ENCODE peak calls at places on chromosomes 7 and 10, in seven cellular contexts. V is adrenal gland; T is glutamatergic neuron; Y is upper lobe of left lung; H is CD8-positive, alpha-beta T cell; Z is CD4-positive, alpha-beta T cell; K is cardiac fibroblast. P is an unnamed sample.
A peak's percentile ranks its signal among the peaks of the same experiment; 100 is the strongest.

GRCh38 chr7:127393370-127394058 is 1.0 kb upstream of the ZNF800 start:
- DNase-seq in V (peak; percentile 12), T (no peak), Y (peak; percentile 5), H (no peak), Z (no peak), K (peak; percentile 20), P (no peak)

GRCh38 chr10:126904807-126905686 is at the start of gene DOCK1:
- DNase-seq in V (peak; percentile 62), T (peak; percentile 65), Y (peak; percentile 93), H (no peak), Z (no peak), K (peak; percentile 77), P (peak; percentile 78)

GRCh38 chr10:32332299-32332750 is 14.6 kb downstream of the EPC1 start:
- DNase-seq in V (peak; percentile 55), T (no peak), Y (no peak), H (peak; percentile 48), Z (peak; percentile 50), K (peak; percentile 19), P (no peak)

GRCh38 chr7:119175916-119176627 is 951.6 kb downstream of the ANKRD7 start:
- DNase-seq in V (peak; percentile 56), T (peak; percentile 31), Y (no peak), H (no peak), Z (no peak), K (peak; percentile 66), P (peak; percentile 81)

GRCh38 chr10:123139521-123140163 is 3.9 kb downstream of the HMX3 start:
- DNase-seq in V (no peak), T (no peak), Y (no peak), H (no peak), Z (no peak), K (peak; percentile 70), P (peak; percentile 45)

GRCh38 chr10:34861293-34862004 is 46.4 kb upstream of the PARD3 start:
- DNase-seq in V (no peak), T (peak; percentile 69), Y (no peak), H (no peak), Z (no peak), K (peak; percentile 13), P (no peak)

GRCh38 chr7:158782638-158783490 is 46.4 kb downstream of the ESYT2 start:
- DNase-seq in V (peak; percentile 53), T (no peak), Y (no peak), H (no peak), Z (no peak), K (peak; percentile 60), P (peak; percentile 43)

GRCh38 chr10:127193125-127193524 is 3.3 kb downstream of the INSYN2A start:
- DNase-seq in V (no peak), T (no peak), Y (no peak), H (no peak), Z (no peak), K (no peak), P (no peak)

GRCh38 chr10:2900530-2900929 is 166.8 kb upstream of the PFKP start:
- DNase-seq in V (no peak), T (no peak), Y (no peak), H (no peak), Z (no peak), K (no peak), P (no peak)

GRCh38 chr7:105289704-105290103 is 99.0 kb downstream of the SRPK2 start:
- DNase-seq in V (no peak), T (no peak), Y (no peak), H (no peak), Z (no peak), K (no peak), P (no peak)

GRCh38 chr10:130020651-130021372 is 56.7 kb upstream of the EBF3 start:
- DNase-seq in V (no peak), T (no peak), Y (no peak), H (no peak), Z (no peak), K (no peak), P (no peak)

GRCh38 chr10:37263304-37263703 is 137.9 kb downstream of the ANKRD30A start:
- DNase-seq in V (no peak), T (no peak), Y (no peak), H (no peak), Z (no peak), K (no peak), P (no peak)

GRCh38 chr10:46992794-46993552 is 81.7 kb downstream of the PTPN20 start:
- DNase-seq in V (peak; percentile 30), T (no peak), Y (no peak), H (no peak), Z (no peak), K (peak; percentile 71), P (no peak)

GRCh38 chr7:134462337-134462925 is 3.5 kb upstream of the AKR1B1 start:
- DNase-seq in V (no peak), T (no peak), Y (no peak), H (no peak), Z (no peak), K (peak; percentile 80), P (no peak)

GRCh38 chr10:1679821-1680650 is 57.3 kb downstream of the ADARB2 start:
- DNase-seq in V (no peak), T (no peak), Y (no peak), H (no peak), Z (no peak), K (no peak), P (no peak)

GRCh38 chr10:28928484-28928883 is 251.2 kb downstream of the BAMBI start:
- DNase-seq in V (no peak), T (no peak), Y (no peak), H (no peak), Z (no peak), K (no peak), P (no peak)

GRCh38 chr7:110841840-110842579 is 248.9 kb upstream of the LRRN3 start:
- DNase-seq in V (no peak), T (peak; percentile 33), Y (no peak), H (no peak), Z (no peak), K (no peak), P (no peak)

GRCh38 chr10:44704616-44705015 is 206.5 kb upstream of the TMEM72 start:
- DNase-seq in V (no peak), T (no peak), Y (no peak), H (no peak), Z (no peak), K (no peak), P (no peak)

GRCh38 chr7:149854611-149855367 is 16.6 kb downstream of the ZNF862 start:
- DNase-seq in V (peak; percentile 72), T (no peak), Y (no peak), H (no peak), Z (peak; percentile 50), K (peak; percentile 48), P (no peak)

GRCh38 chr10:67666416-67667043 is 29.5 kb downstream of the CTNNA3 start:
- DNase-seq in V (no peak), T (no peak), Y (no peak), H (no peak), Z (no peak), K (peak; percentile 48), P (no peak)

GRCh38 chr10:71970331-71970730 is 6.1 kb downstream of the CHST3 start:
- DNase-seq in V (no peak), T (peak; percentile 36), Y (no peak), H (no peak), Z (no peak), K (no peak), P (peak; percentile 53)
- TF ChIP-seq CTCF in V (no peak), T (no peak), Y (peak; percentile 27), H (no peak), Z (no peak), K (peak; percentile 14), P (no peak)

DNA sequence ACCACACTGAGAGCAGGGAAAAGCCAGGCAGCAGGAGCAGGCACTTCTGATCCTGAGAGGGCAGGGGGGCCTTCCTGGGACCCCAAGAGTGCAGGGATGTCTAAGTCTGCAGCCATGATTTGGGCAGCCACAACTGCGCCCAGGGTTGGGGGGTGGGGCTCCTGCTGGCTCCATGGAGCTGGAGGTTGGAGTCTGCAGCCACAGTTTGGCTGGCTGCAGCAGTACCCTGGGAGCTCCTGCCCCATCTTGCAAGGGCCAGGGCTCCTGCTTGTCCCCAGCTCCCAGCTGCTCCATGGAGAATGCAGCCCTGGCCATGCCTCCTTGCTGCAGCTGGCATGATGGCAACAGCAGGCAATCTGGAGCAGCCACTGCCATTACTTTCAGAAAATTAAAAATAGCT is 679.7 kb upstream of the LRRTM3 start:
- DNase-seq in V (no peak), T (no peak), Y (peak; percentile 22), H (no peak), Z (no peak), K (no peak), P (no peak)
- TF ChIP-seq CTCF in V (no peak), T (no peak), Y (no peak), H (no peak), Z (no peak), K (no peak), P (no peak)

GRCh38 chr10:131391991-131392390 is 80.5 kb upstream of the TCERG1L start:
- DNase-seq in V (no peak), T (no peak), Y (no peak), H (no peak), Z (no peak), K (no peak), P (no peak)

GRCh38 chr10:131398166-131398565 is 86.6 kb upstream of the TCERG1L start:
- DNase-seq in V (no peak), T (no peak), Y (no peak), H (no peak), Z (no peak), K (no peak), P (no peak)

GRCh38 chr10:131400518-131400917 is 89.0 kb upstream of the TCERG1L start:
- DNase-seq in V (no peak), T (no peak), Y (peak; percentile 39), H (no peak), Z (no peak), K (no peak), P (no peak)

GRCh38 chr10:131396108-131397010 is 84.8 kb upstream of the TCERG1L start:
- DNase-seq in V (peak; percentile 88), T (no peak), Y (no peak), H (no peak), Z (no peak), K (no peak), P (no peak)
- TF ChIP-seq CTCF in V (peak; percentile 32), T (peak; percentile 20), Y (no peak), H (no peak), Z (no peak), K (no peak), P (no peak)

GRCh38 chr7:14229047-14229446 is 239.6 kb upstream of the ETV1 start:
- DNase-seq in V (no peak), T (no peak), Y (no peak), H (no peak), Z (no peak), K (no peak), P (no peak)
- TF ChIP-seq CTCF in V (no peak), T (no peak), Y (no peak), H (no peak), Z (no peak), K (no peak), P (no peak)

DNA sequence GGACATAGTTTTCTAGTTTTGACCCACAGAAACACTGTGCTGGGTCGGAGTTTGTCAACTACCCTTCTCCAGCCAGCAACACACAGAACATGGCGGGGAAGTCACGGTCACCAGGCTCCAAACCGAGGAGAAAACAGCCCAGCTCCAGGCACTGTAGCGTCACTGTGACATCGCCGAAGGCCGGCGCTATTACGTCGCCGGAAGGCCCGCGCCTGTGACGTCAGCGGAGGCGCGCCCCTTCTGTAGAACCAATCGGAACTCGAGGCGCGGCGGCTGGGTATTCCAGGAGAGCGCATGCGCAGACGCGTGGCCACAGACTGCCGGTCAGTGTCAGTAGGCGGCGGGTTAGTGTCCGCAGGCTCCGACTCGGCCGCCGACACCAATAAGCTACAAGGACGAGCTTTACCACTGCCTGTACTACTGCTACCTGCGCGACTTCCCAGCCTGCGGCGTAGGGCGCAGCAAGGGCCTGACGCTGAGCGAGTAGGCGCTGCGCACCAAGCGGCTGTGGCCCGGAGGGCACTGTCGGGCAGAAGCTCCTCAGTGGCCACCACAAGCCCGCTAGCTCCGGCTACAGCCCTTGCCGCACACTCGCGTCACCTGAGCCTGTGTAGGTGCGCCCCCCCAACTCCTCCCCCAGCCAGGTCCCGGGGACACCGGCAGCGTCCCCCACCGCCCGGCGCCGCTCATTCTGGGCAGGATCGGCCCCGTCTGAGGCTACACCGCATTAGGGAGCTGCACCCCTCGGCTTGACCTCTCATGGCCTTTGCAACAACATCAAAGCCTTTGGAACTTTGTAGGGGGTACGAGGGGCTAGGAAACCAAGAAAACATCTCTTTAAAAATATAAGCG is 35.1 kb upstream of the SRRM3 start:
- DNase-seq in V (peak; percentile 99), T (peak; percentile 99), Y (peak; percentile 98), H (peak; percentile 85), Z (peak; percentile 82), K (peak; percentile 97), P (peak; percentile 98)
- TF ChIP-seq CTCF in V (peak; percentile 18), T (no peak), Y (peak; percentile 56), H (no peak), Z (no peak), K (peak; percentile 26), P (no peak)

P was measured in endothelial cell.